ENCODE peak calls at places on chromosomes 2 and 18, in ten cellular contexts. H is HT1080; C is lower lobe of right lung; I is RKO; V is Kasumi-1; R is SJSA1; O is fibroblast of pulmonary artery; M is H7; Z is right atrium auricular region; E is effector memory CD8-positive, alpha-beta T cell. A is an unnamed sample.

GRCh38 chr2:59312022-59312421 is 1070.9 kb upstream of the FANCL start:
- DNase-seq in C (no peak), V (peak; percentile 17), E (no peak), M (no peak), I (no peak), O (no peak), R (no peak), Z (no peak), H (no peak), A (no peak)

GRCh38 chr2:37629529-37629928 is 41.9 kb downstream of the CDC42EP3 start:
- DNase-seq in E (no peak), O (no peak), Z (no peak), V (no peak), C (no peak), H (no peak), R (no peak), I (no peak), M (no peak), A (no peak)

GRCh38 chr2:113077921-113078320 is 10.2 kb downstream of the IL1F10 start:
- DNase-seq in H (peak; percentile 83), Z (no peak), R (no peak), M (no peak), O (no peak), E (no peak), C (no peak), V (no peak), I (no peak), A (no peak)

GRCh38 chr2:70480468-70480867 is 73.2 kb downstream of the TGFA start:
- DNase-seq in R (no peak), O (no peak), C (no peak), V (no peak), I (no peak), M (no peak), H (no peak), Z (no peak), E (no peak), A (no peak)

GRCh38 chr2:145653553-145653952 is 1133.6 kb upstream of the ZEB2 start:
- DNase-seq in C (no peak), M (no peak), O (no peak), H (no peak), V (no peak), E (no peak), R (no peak), I (no peak), Z (no peak), A (no peak)

GRCh38 chr2:133286326-133286922 is 281.8 kb downstream of the NCKAP5 start:
- DNase-seq in Z (no peak), M (no peak), E (no peak), C (no peak), I (no peak), O (no peak), V (no peak), R (no peak), H (no peak), A (no peak)

GRCh38 chr18:62967089-62967488 is 251.7 kb downstream of the PHLPP1 start:
- DNase-seq in H (no peak), O (no peak), I (no peak), M (no peak), E (no peak), C (no peak), R (no peak), V (no peak), Z (no peak), A (no peak)

GRCh38 chr2:64448069-64448468 is 5.9 kb upstream of the LGALSL start:
- DNase-seq in H (no peak), E (no peak), C (no peak), R (no peak), Z (no peak), M (no peak), O (no peak), I (no peak), V (no peak), A (no peak)

GRCh38 chr18:41617592-41617991 is 337.4 kb upstream of the PIK3C3 start:
- DNase-seq in I (no peak), O (no peak), M (no peak), R (no peak), V (no peak), C (no peak), Z (no peak), E (no peak), H (no peak), A (no peak)

GRCh38 chr2:223805008-223805407 is 32.4 kb downstream of the AP1S3 start:
- DNase-seq in H (no peak), V (no peak), M (no peak), E (no peak), R (no peak), O (no peak), Z (no peak), I (no peak), C (no peak), A (no peak)

GRCh38 chr2:141557329-141558098 is 573.3 kb downstream of the LRP1B start:
- DNase-seq in E (no peak), O (peak; percentile 96), R (no peak), H (peak; percentile 98), V (peak; percentile 98), M (no peak), I (peak; percentile 92), Z (no peak), C (no peak), A (no peak)

GRCh38 chr2:203585541-203585940 is 50.4 kb upstream of the RAPH1 start:
- DNase-seq in E (no peak), C (no peak), H (no peak), V (no peak), Z (no peak), M (no peak), O (no peak), I (no peak), R (no peak), A (no peak)

GRCh38 chr2:43305006-43305405 is 78.6 kb upstream of the ZFP36L2 start:
- DNase-seq in M (no peak), V (no peak), R (no peak), E (no peak), O (peak; percentile 94), Z (peak; percentile 76), H (no peak), I (no peak), C (no peak), A (no peak)